ENCODE peak calls at places on chromosomes 16 and 17, in seven cellular contexts. One of them, this sample, is unnamed.

GRCh38 chr17:48773245-48773644 is 43.8 kb downstream of the TTLL6 start:
- DNase-seq in WTC11: no peak
- DNase-seq in endothelial cell: no peak
- DNase-seq in stimulated activated effector memory CD8-positive, alpha-beta T cell treated with anti-CD3 and anti-CD28 coated beads, Interleukin-12 subunit alpha, Interleukin-12 subunit beta, amount 100 ng/mL, for 72 hours: no peak
- DNase-seq in activated CD4-positive, alpha-beta T cell treated with anti-CD3 and anti-CD28 coated beads for 36 hours: no peak
- DNase-seq in BE2C: no peak
- DNase-seq in AG08395: no peak
- DNase-seq in this sample: no peak

GRCh38 chr17:79845601-79845949 is 6.3 kb upstream of the CBX4 start:
- DNase-seq in activated CD4-positive, alpha-beta T cell treated with anti-CD3 and anti-CD28 coated beads for 36 hours: no peak
- DNase-seq in WTC11: no peak
- DNase-seq in BE2C: no peak
- DNase-seq in AG08395: no peak
- DNase-seq in stimulated activated effector memory CD8-positive, alpha-beta T cell treated with anti-CD3 and anti-CD28 coated beads, Interleukin-12 subunit alpha, Interleukin-12 subunit beta, amount 100 ng/mL, for 72 hours: no peak
- DNase-seq in endothelial cell: no peak
- DNase-seq in this sample: no peak

GRCh38 chr17:27674335-27674734 is 43.3 kb downstream of the LGALS9 start:
- DNase-seq in BE2C: no peak
- DNase-seq in stimulated activated effector memory CD8-positive, alpha-beta T cell treated with anti-CD3 and anti-CD28 coated beads, Interleukin-12 subunit alpha, Interleukin-12 subunit beta, amount 100 ng/mL, for 72 hours: no peak
- DNase-seq in AG08395: no peak
- DNase-seq in activated CD4-positive, alpha-beta T cell treated with anti-CD3 and anti-CD28 coated beads for 36 hours: no peak
- DNase-seq in endothelial cell: no peak
- DNase-seq in WTC11: no peak
- DNase-seq in this sample: no peak

GRCh38 chr17:3794890-3795757 is 5.9 kb downstream of the ITGAE start:
- DNase-seq in WTC11: no peak
- DNase-seq in BE2C: no peak
- DNase-seq in AG08395: no peak
- DNase-seq in stimulated activated effector memory CD8-positive, alpha-beta T cell treated with anti-CD3 and anti-CD28 coated beads, Interleukin-12 subunit alpha, Interleukin-12 subunit beta, amount 100 ng/mL, for 72 hours: peak; percentile 88
- DNase-seq in activated CD4-positive, alpha-beta T cell treated with anti-CD3 and anti-CD28 coated beads for 36 hours: peak; percentile 43
- DNase-seq in endothelial cell: no peak
- DNase-seq in this sample: no peak

GRCh38 chr16:58109330-58109729 is 19.9 kb downstream of the CFAP20 start:
- DNase-seq in activated CD4-positive, alpha-beta T cell treated with anti-CD3 and anti-CD28 coated beads for 36 hours: no peak
- DNase-seq in endothelial cell: no peak
- DNase-seq in stimulated activated effector memory CD8-positive, alpha-beta T cell treated with anti-CD3 and anti-CD28 coated beads, Interleukin-12 subunit alpha, Interleukin-12 subunit beta, amount 100 ng/mL, for 72 hours: no peak
- DNase-seq in BE2C: no peak
- DNase-seq in WTC11: no peak
- DNase-seq in AG08395: no peak
- DNase-seq in this sample: no peak

GRCh38 chr17:13403982-13404931 is 197.5 kb downstream of the HS3ST3A1 start:
- DNase-seq in stimulated activated effector memory CD8-positive, alpha-beta T cell treated with anti-CD3 and anti-CD28 coated beads, Interleukin-12 subunit alpha, Interleukin-12 subunit beta, amount 100 ng/mL, for 72 hours: no peak
- DNase-seq in WTC11: no peak
- DNase-seq in BE2C: peak; percentile 42
- DNase-seq in endothelial cell: peak; percentile 16
- DNase-seq in activated CD4-positive, alpha-beta T cell treated with anti-CD3 and anti-CD28 coated beads for 36 hours: no peak
- DNase-seq in AG08395: no peak
- DNase-seq in this sample: no peak

GRCh38 chr17:38761612-38762011 is 9.1 kb downstream of the PSMB3 start:
- DNase-seq in endothelial cell: peak; percentile 63
- DNase-seq in stimulated activated effector memory CD8-positive, alpha-beta T cell treated with anti-CD3 and anti-CD28 coated beads, Interleukin-12 subunit alpha, Interleukin-12 subunit beta, amount 100 ng/mL, for 72 hours: no peak
- DNase-seq in WTC11: peak; percentile 73
- DNase-seq in AG08395: peak; percentile 27
- DNase-seq in activated CD4-positive, alpha-beta T cell treated with anti-CD3 and anti-CD28 coated beads for 36 hours: peak; percentile 71
- DNase-seq in BE2C: peak; percentile 68
- DNase-seq in this sample: peak; percentile 79

GRCh38 chr17:45441536-45442310 is 9.1 kb upstream of the ARHGAP27 start:
- DNase-seq in AG08395: no peak
- DNase-seq in stimulated activated effector memory CD8-positive, alpha-beta T cell treated with anti-CD3 and anti-CD28 coated beads, Interleukin-12 subunit alpha, Interleukin-12 subunit beta, amount 100 ng/mL, for 72 hours: no peak
- DNase-seq in BE2C: no peak
- DNase-seq in endothelial cell: no peak
- DNase-seq in WTC11: no peak
- DNase-seq in activated CD4-positive, alpha-beta T cell treated with anti-CD3 and anti-CD28 coated beads for 36 hours: no peak
- DNase-seq in this sample: peak; percentile 42

GRCh38 chr16:70250748-70251650 is 741 bp downstream of the EXOSC6 start:
- DNase-seq in stimulated activated effector memory CD8-positive, alpha-beta T cell treated with anti-CD3 and anti-CD28 coated beads, Interleukin-12 subunit alpha, Interleukin-12 subunit beta, amount 100 ng/mL, for 72 hours: peak; percentile 74
- DNase-seq in AG08395: peak; percentile 56
- DNase-seq in BE2C: peak; percentile 55
- DNase-seq in activated CD4-positive, alpha-beta T cell treated with anti-CD3 and anti-CD28 coated beads for 36 hours: peak; percentile 69
- DNase-seq in endothelial cell: peak; percentile 61
- DNase-seq in WTC11: peak; percentile 57
- DNase-seq in this sample: peak; percentile 77

GRCh38 chr16:74500907-74501306 is 79.6 kb upstream of the CLEC18B start:
- DNase-seq in endothelial cell: no peak
- DNase-seq in stimulated activated effector memory CD8-positive, alpha-beta T cell treated with anti-CD3 and anti-CD28 coated beads, Interleukin-12 subunit alpha, Interleukin-12 subunit beta, amount 100 ng/mL, for 72 hours: no peak
- DNase-seq in BE2C: no peak
- DNase-seq in WTC11: no peak
- DNase-seq in activated CD4-positive, alpha-beta T cell treated with anti-CD3 and anti-CD28 coated beads for 36 hours: no peak
- DNase-seq in AG08395: no peak
- DNase-seq in this sample: no peak

GRCh38 chr17:77909816-77910215 is 48.7 kb upstream of the TNRC6C start:
- DNase-seq in activated CD4-positive, alpha-beta T cell treated with anti-CD3 and anti-CD28 coated beads for 36 hours: no peak
- DNase-seq in AG08395: no peak
- DNase-seq in endothelial cell: no peak
- DNase-seq in WTC11: no peak
- DNase-seq in BE2C: no peak
- DNase-seq in stimulated activated effector memory CD8-positive, alpha-beta T cell treated with anti-CD3 and anti-CD28 coated beads, Interleukin-12 subunit alpha, Interleukin-12 subunit beta, amount 100 ng/mL, for 72 hours: no peak
- DNase-seq in this sample: no peak

GRCh38 chr16:11145173-11145820 is 110.7 kb downstream of the SOCS1 start:
- DNase-seq in AG08395: peak; percentile 73
- DNase-seq in BE2C: no peak
- DNase-seq in stimulated activated effector memory CD8-positive, alpha-beta T cell treated with anti-CD3 and anti-CD28 coated beads, Interleukin-12 subunit alpha, Interleukin-12 subunit beta, amount 100 ng/mL, for 72 hours: no peak
- DNase-seq in WTC11: no peak
- DNase-seq in activated CD4-positive, alpha-beta T cell treated with anti-CD3 and anti-CD28 coated beads for 36 hours: no peak
- DNase-seq in endothelial cell: no peak
- DNase-seq in this sample: no peak

GRCh38 chr17:81049372-81049911 is 14.5 kb downstream of the BAIAP2 start:
- DNase-seq in BE2C: no peak
- DNase-seq in AG08395: no peak
- DNase-seq in stimulated activated effector memory CD8-positive, alpha-beta T cell treated with anti-CD3 and anti-CD28 coated beads, Interleukin-12 subunit alpha, Interleukin-12 subunit beta, amount 100 ng/mL, for 72 hours: no peak
- DNase-seq in WTC11: no peak
- DNase-seq in endothelial cell: no peak
- DNase-seq in activated CD4-positive, alpha-beta T cell treated with anti-CD3 and anti-CD28 coated beads for 36 hours: peak; percentile 53
- DNase-seq in this sample: no peak

GRCh38 chr16:11333696-11334095 is 11.6 kb upstream of the RMI2 start:
- DNase-seq in AG08395: no peak
- DNase-seq in BE2C: no peak
- DNase-seq in activated CD4-positive, alpha-beta T cell treated with anti-CD3 and anti-CD28 coated beads for 36 hours: no peak
- DNase-seq in stimulated activated effector memory CD8-positive, alpha-beta T cell treated with anti-CD3 and anti-CD28 coated beads, Interleukin-12 subunit alpha, Interleukin-12 subunit beta, amount 100 ng/mL, for 72 hours: no peak
- DNase-seq in WTC11: no peak
- DNase-seq in endothelial cell: no peak
- DNase-seq in this sample: no peak

GRCh38 chr16:88901718-88902337 is 35.4 kb upstream of the PABPN1L start:
- DNase-seq in WTC11: peak; percentile 46
- DNase-seq in activated CD4-positive, alpha-beta T cell treated with anti-CD3 and anti-CD28 coated beads for 36 hours: no peak
- DNase-seq in AG08395: no peak
- DNase-seq in stimulated activated effector memory CD8-positive, alpha-beta T cell treated with anti-CD3 and anti-CD28 coated beads, Interleukin-12 subunit alpha, Interleukin-12 subunit beta, amount 100 ng/mL, for 72 hours: no peak
- DNase-seq in endothelial cell: no peak
- DNase-seq in BE2C: no peak
- DNase-seq in this sample: no peak

GRCh38 chr17:63948521-63948920 is 16.4 kb upstream of the CD79B start:
- DNase-seq in AG08395: no peak
- DNase-seq in endothelial cell: no peak
- DNase-seq in stimulated activated effector memory CD8-positive, alpha-beta T cell treated with anti-CD3 and anti-CD28 coated beads, Interleukin-12 subunit alpha, Interleukin-12 subunit beta, amount 100 ng/mL, for 72 hours: no peak
- DNase-seq in BE2C: no peak
- DNase-seq in activated CD4-positive, alpha-beta T cell treated with anti-CD3 and anti-CD28 coated beads for 36 hours: no peak
- DNase-seq in WTC11: no peak
- DNase-seq in this sample: no peak

GRCh38 chr17:49496183-49496865 is 1.2 kb downstream of the NGFR start:
- DNase-seq in WTC11: peak; percentile 90
- DNase-seq in BE2C: peak; percentile 92
- DNase-seq in activated CD4-positive, alpha-beta T cell treated with anti-CD3 and anti-CD28 coated beads for 36 hours: peak; percentile 92
- DNase-seq in AG08395: peak; percentile 73
- DNase-seq in endothelial cell: peak; percentile 92
- DNase-seq in stimulated activated effector memory CD8-positive, alpha-beta T cell treated with anti-CD3 and anti-CD28 coated beads, Interleukin-12 subunit alpha, Interleukin-12 subunit beta, amount 100 ng/mL, for 72 hours: peak; percentile 91
- DNase-seq in this sample: peak; percentile 97

GRCh38 chr17:57603978-57604377 is 141.1 kb downstream of the CCDC182 start:
- DNase-seq in endothelial cell: no peak
- DNase-seq in BE2C: no peak
- DNase-seq in WTC11: no peak
- DNase-seq in activated CD4-positive, alpha-beta T cell treated with anti-CD3 and anti-CD28 coated beads for 36 hours: peak; percentile 86
- DNase-seq in stimulated activated effector memory CD8-positive, alpha-beta T cell treated with anti-CD3 and anti-CD28 coated beads, Interleukin-12 subunit alpha, Interleukin-12 subunit beta, amount 100 ng/mL, for 72 hours: peak; percentile 87
- DNase-seq in AG08395: no peak
- DNase-seq in this sample: no peak

GRCh38 chr16:56421976-56422669 is 3.2 kb downstream of the AMFR start:
- DNase-seq in activated CD4-positive, alpha-beta T cell treated with anti-CD3 and anti-CD28 coated beads for 36 hours: no peak
- DNase-seq in AG08395: no peak
- DNase-seq in BE2C: no peak
- DNase-seq in WTC11: no peak
- DNase-seq in stimulated activated effector memory CD8-positive, alpha-beta T cell treated with anti-CD3 and anti-CD28 coated beads, Interleukin-12 subunit alpha, Interleukin-12 subunit beta, amount 100 ng/mL, for 72 hours: no peak
- DNase-seq in endothelial cell: no peak
- DNase-seq in this sample: no peak

GRCh38 chr17:50056961-50057330 is 1.0 kb downstream of the ITGA3 start:
- DNase-seq in stimulated activated effector memory CD8-positive, alpha-beta T cell treated with anti-CD3 and anti-CD28 coated beads, Interleukin-12 subunit alpha, Interleukin-12 subunit beta, amount 100 ng/mL, for 72 hours: no peak
- DNase-seq in BE2C: no peak
- DNase-seq in AG08395: peak; percentile 37
- DNase-seq in activated CD4-positive, alpha-beta T cell treated with anti-CD3 and anti-CD28 coated beads for 36 hours: no peak
- DNase-seq in endothelial cell: no peak
- DNase-seq in WTC11: peak; percentile 41
- DNase-seq in this sample: no peak

GRCh38 chr17:42456223-42457106 is 2.2 kb upstream of the ATP6V0A1 start:
- DNase-seq in stimulated activated effector memory CD8-positive, alpha-beta T cell treated with anti-CD3 and anti-CD28 coated beads, Interleukin-12 subunit alpha, Interleukin-12 subunit beta, amount 100 ng/mL, for 72 hours: no peak
- DNase-seq in AG08395: peak; percentile 62
- DNase-seq in BE2C: no peak
- DNase-seq in endothelial cell: peak; percentile 5
- DNase-seq in activated CD4-positive, alpha-beta T cell treated with anti-CD3 and anti-CD28 coated beads for 36 hours: no peak
- DNase-seq in WTC11: no peak
- DNase-seq in this sample: no peak

GRCh38 chr17:75729351-75729750 is 8.1 kb downstream of the ITGB4 start:
- DNase-seq in BE2C: no peak
- DNase-seq in stimulated activated effector memory CD8-positive, alpha-beta T cell treated with anti-CD3 and anti-CD28 coated beads, Interleukin-12 subunit alpha, Interleukin-12 subunit beta, amount 100 ng/mL, for 72 hours: no peak
- DNase-seq in activated CD4-positive, alpha-beta T cell treated with anti-CD3 and anti-CD28 coated beads for 36 hours: no peak
- DNase-seq in WTC11: no peak
- DNase-seq in AG08395: no peak
- DNase-seq in endothelial cell: no peak
- DNase-seq in this sample: no peak

GRCh38 chr17:31660684-31661083 is 198.4 kb downstream of the COPRS start:
- DNase-seq in WTC11: no peak
- DNase-seq in endothelial cell: no peak
- DNase-seq in activated CD4-positive, alpha-beta T cell treated with anti-CD3 and anti-CD28 coated beads for 36 hours: no peak
- DNase-seq in AG08395: no peak
- DNase-seq in BE2C: no peak
- DNase-seq in stimulated activated effector memory CD8-positive, alpha-beta T cell treated with anti-CD3 and anti-CD28 coated beads, Interleukin-12 subunit alpha, Interleukin-12 subunit beta, amount 100 ng/mL, for 72 hours: no peak
- DNase-seq in this sample: no peak

GRCh38 chr17:63622571-63623390 is 564 bp downstream of the MAP3K3 start:
- DNase-seq in stimulated activated effector memory CD8-positive, alpha-beta T cell treated with anti-CD3 and anti-CD28 coated beads, Interleukin-12 subunit alpha, Interleukin-12 subunit beta, amount 100 ng/mL, for 72 hours: peak; percentile 80
- DNase-seq in AG08395: peak; percentile 66
- DNase-seq in activated CD4-positive, alpha-beta T cell treated with anti-CD3 and anti-CD28 coated beads for 36 hours: peak; percentile 77
- DNase-seq in BE2C: peak; percentile 81
- DNase-seq in endothelial cell: peak; percentile 79
- DNase-seq in WTC11: peak; percentile 62
- DNase-seq in this sample: peak; percentile 88

This sample was measured in D341Med.